ENCODE peak calls at places on chromosomes 1 and 21, in seven cellular contexts. A is brain microvascular endothelial cell; R is NCI-H526 treated with DMSO at 0.1 percent for 48 hours; U is lower leg skin; Z is GM04504; I is effector memory CD8-positive, alpha-beta T cell; W is activated gamma-delta T cell treated with Interleukin-2 at 50 U/mL for 16 hours. N is an unnamed sample.

GRCh38 chr1:248924696-248925532 is 18.9 kb downstream of the PGBD2 start:
- DNase-seq in W (peak), A (peak), R (peak), I (peak), U (no peak), Z (no peak), N (peak)

GRCh38 chr1:33092438-33092837 is 11.5 kb downstream of the AZIN2 start:
- DNase-seq in R (no peak), Z (no peak), W (no peak), A (peak), I (no peak), U (no peak), N (no peak)

GRCh38 chr1:218693584-218693983 is 348.4 kb downstream of the TGFB2 start:
- DNase-seq in I (no peak), W (no peak), R (no peak), A (no peak), Z (no peak), U (no peak), N (no peak)

GRCh38 chr1:161954466-161954865 is 69.2 kb downstream of the OLFML2B start:
- DNase-seq in A (no peak), U (no peak), R (no peak), Z (no peak), W (no peak), I (no peak), N (no peak)

GRCh38 chr1:7278045-7278444 is 492.8 kb downstream of the CAMTA1 start:
- DNase-seq in I (no peak), Z (no peak), A (no peak), R (no peak), U (no peak), W (no peak), N (no peak)

GRCh38 chr21:26840206-26840605 is 5.0 kb downstream of the ADAMTS1 start:
- DNase-seq in W (peak), Z (no peak), U (no peak), A (no peak), I (no peak), R (no peak), N (peak)

GRCh38 chr21:38438476-38438893 is 59.8 kb downstream of the ERG start:
- DNase-seq in W (no peak), I (no peak), A (peak), R (no peak), U (no peak), Z (peak), N (no peak)

GRCh38 chr1:173005196-173005864 is 45.4 kb downstream of the TNFSF18 start:
- DNase-seq in R (no peak), U (no peak), I (no peak), A (no peak), W (no peak), Z (no peak), N (no peak)

GRCh38 chr21:38938343-38938742 is 132.6 kb downstream of the ETS2 start:
- DNase-seq in I (peak), W (peak), U (no peak), A (peak), R (no peak), Z (no peak), N (no peak)

GRCh38 chr21:20970691-20971090 is 27.5 kb upstream of the NCAM2 start:
- DNase-seq in I (no peak), U (no peak), Z (no peak), A (no peak), R (no peak), W (no peak), N (no peak)

GRCh38 chr1:80218112-80218511 is 1211.6 kb upstream of the ADGRL4 start:
- DNase-seq in R (peak), A (peak), I (no peak), W (no peak), U (no peak), Z (no peak), N (no peak)

GRCh38 chr1:209611771-209612570 is 28.5 kb downstream of the CAMK1G start:
- DNase-seq in I (no peak), Z (no peak), R (no peak), A (no peak), U (no peak), W (no peak), N (no peak)

GRCh38 chr1:108877858-108878257 is 1.1 kb downstream of the GPSM2 start:
- DNase-seq in U (no peak), R (peak), Z (no peak), W (no peak), I (no peak), A (no peak), N (no peak)

GRCh38 chr1:16191309-16191708 is 21.1 kb downstream of the ARHGEF19 start:
- DNase-seq in U (no peak), Z (no peak), A (no peak), R (no peak), W (no peak), I (no peak), N (no peak)

GRCh38 chr1:69911301-69911801 is 294.0 kb downstream of the LRRC40 start:
- DNase-seq in R (no peak), U (peak), I (no peak), W (no peak), Z (peak), A (peak), N (no peak)

GRCh38 chr1:163230827-163231226 is 28.1 kb upstream of the RGS5 start:
- DNase-seq in Z (no peak), R (no peak), W (no peak), I (no peak), A (no peak), U (no peak), N (no peak)

GRCh38 chr1:39210649-39211048 is 6.2 kb downstream of the MACF1 start:
- DNase-seq in W (no peak), I (no peak), U (no peak), Z (no peak), A (no peak), R (no peak), N (no peak)

GRCh38 chr1:96361251-96361856 is 360.2 kb upstream of the PTBP2 start:
- DNase-seq in W (no peak), Z (no peak), R (no peak), A (no peak), I (no peak), U (no peak), N (no peak)

GRCh38 chr21:32172106-32172505 is 106.7 kb downstream of the MIS18A start:
- DNase-seq in A (no peak), U (no peak), I (no peak), Z (no peak), R (no peak), W (no peak), N (no peak)

GRCh38 chr1:193952778-193953374 is 766.5 kb upstream of the B3GALT2 start:
- DNase-seq in Z (no peak), I (no peak), R (no peak), W (no peak), A (no peak), U (no peak), N (no peak)

N was measured in natural killer cell.